ENCODE peak calls at places on chromosomes 6 and 20, in seven cellular contexts. D is choroid plexus epithelial cell, R is GM12865, G is SK-N-SH, I is dorsolateral prefrontal cortex, N is GM23248, T is A549. Z is an unnamed sample.

GRCh38 chr6:154986787-154987235 is 8.3 kb upstream of the TIAM2 start:
- DNase-seq in D (peak), R (no peak), G (no peak), I (no peak), N (no peak), T (no peak), Z (no peak)

GRCh38 chr6:46963626-46964025 is 41.9 kb upstream of the ADGRF5 start:
- DNase-seq in D (peak), R (no peak), G (no peak), I (no peak), N (peak), T (no peak), Z (no peak)

GRCh38 chr6:40586800-40587201 is 363 bp downstream of the LRFN2 start:
- DNase-seq in D (no peak), R (no peak), G (peak), I (peak), N (peak), T (no peak), Z (no peak)

GRCh38 chr6:46129301-46129633 is 522 bp upstream of the ENPP4 start:
- DNase-seq in D (no peak), R (no peak), G (no peak), I (no peak), N (no peak), T (no peak), Z (no peak)

GRCh38 chr6:169529931-169530761 is 171.7 kb downstream of the WDR27 start:
- DNase-seq in D (no peak), R (no peak), G (no peak), I (no peak), N (peak), T (peak), Z (no peak)

GRCh38 chr20:51036827-51037229 is 13.9 kb upstream of the KCNG1 start:
- DNase-seq in D (no peak), R (no peak), G (no peak), I (no peak), N (peak), T (peak), Z (no peak)

GRCh38 chr6:108565893-108566292 is 5.2 kb downstream of the FOXO3 start:
- DNase-seq in D (peak), R (peak), G (no peak), I (no peak), N (peak), T (no peak), Z (no peak)

GRCh38 chr6:41630069-41630468 is 8.2 kb upstream of the MDFI start:
- DNase-seq in D (no peak), R (no peak), G (no peak), I (no peak), N (no peak), T (no peak), Z (no peak)

GRCh38 chr6:30075987-30076311 is 380 bp upstream of the RNF39 start:
- DNase-seq in D (no peak), R (no peak), G (peak), I (no peak), N (no peak), T (no peak), Z (no peak)

GRCh38 chr20:41359541-41360011 is 7.0 kb downstream of the EMILIN3 start:
- DNase-seq in D (no peak), R (no peak), G (no peak), I (no peak), N (no peak), T (no peak), Z (no peak)

GRCh38 chr6:165729307-165729936 is 66.4 kb upstream of the PDE10A start:
- DNase-seq in D (peak), R (peak), G (peak), I (no peak), N (peak), T (peak), Z (peak)

GRCh38 chr6:31086788-31087440 is 25.5 kb downstream of the C6orf15 start:
- DNase-seq in D (peak), R (no peak), G (no peak), I (no peak), N (peak), T (no peak), Z (no peak)

GRCh38 chr6:18263561-18264337 is 581 bp downstream of the DEK start:
- DNase-seq in D (peak), R (peak), G (peak), I (peak), N (peak), T (peak), Z (no peak)

GRCh38 chr6:12585497-12585958 is 131.0 kb upstream of the PHACTR1 start:
- DNase-seq in D (peak), R (no peak), G (no peak), I (no peak), N (no peak), T (no peak), Z (no peak)

GRCh38 chr6:68296126-68296525 is 339.0 kb upstream of the ADGRB3 start:
- DNase-seq in D (peak), R (no peak), G (no peak), I (no peak), N (no peak), T (no peak), Z (no peak)

GRCh38 chr6:87702589-87702945 is 534 bp upstream of the AKIRIN2 start:
- DNase-seq in D (peak), R (peak), G (peak), I (no peak), N (peak), T (peak), Z (no peak)

GRCh38 chr20:2626853-2627541 is 25.4 kb upstream of the NOP56 start:
- DNase-seq in D (peak), R (no peak), G (no peak), I (no peak), N (peak), T (peak), Z (no peak)

GRCh38 chr20:24634855-24635254 is 165.4 kb downstream of the SYNDIG1 start:
- DNase-seq in D (peak), R (no peak), G (no peak), I (peak), N (peak), T (peak), Z (no peak)

GRCh38 chr20:37651932-37652331 is 41.9 kb upstream of the CTNNBL1 start:
- DNase-seq in D (peak), R (peak), G (peak), I (no peak), N (no peak), T (peak), Z (peak)

GRCh38 chr6:105646391-105646867 is 243.5 kb upstream of the PREP start:
- DNase-seq in D (peak), R (peak), G (no peak), I (no peak), N (peak), T (no peak), Z (no peak)

GRCh38 chr6:139748353-139749146 is 374.1 kb upstream of the CITED2 start:
- DNase-seq in D (peak), R (no peak), G (no peak), I (no peak), N (no peak), T (no peak), Z (no peak)

GRCh38 chr6:53179961-53180651 is 31.5 kb upstream of the GCM1 start:
- DNase-seq in D (peak), R (no peak), G (no peak), I (no peak), N (no peak), T (no peak), Z (peak)

DNA sequence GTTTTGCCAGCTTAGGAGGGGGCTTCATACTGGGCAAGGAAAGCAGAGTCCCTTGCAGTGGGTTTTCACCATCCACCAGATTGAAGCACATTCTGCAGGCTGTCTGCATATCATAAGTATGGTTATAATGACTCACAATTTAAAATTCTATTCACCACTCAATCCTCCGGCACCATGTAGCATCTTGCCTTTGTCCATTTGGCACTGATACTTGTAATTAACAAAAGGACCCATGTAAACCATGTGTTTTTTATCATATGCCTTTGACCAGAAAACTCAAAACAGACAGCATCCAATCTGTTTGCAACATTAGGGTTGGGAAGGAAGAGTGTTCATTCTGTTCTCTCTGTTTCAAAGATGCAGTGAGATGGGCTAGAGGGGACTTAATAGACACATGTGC is 3.0 kb downstream of the CD83 start:
- DNase-seq in D (no peak), R (no peak), G (no peak), I (no peak), N (no peak), T (no peak), Z (no peak)
- H3K4me3 ChIP-seq in D (no peak), R (peak), G (no peak), I (no peak), N (no peak), T (no peak), Z (no peak)

GRCh38 chr6:142028527-142028926 is 104.2 kb upstream of the GJE1 start:
- DNase-seq in D (no peak), R (no peak), G (no peak), I (no peak), N (no peak), T (no peak), Z (no peak)

GRCh38 chr6:142026471-142026870 is 106.3 kb upstream of the GJE1 start:
- DNase-seq in D (no peak), R (no peak), G (no peak), I (no peak), N (no peak), T (no peak), Z (no peak)

GRCh38 chr6:142035890-142036289 is 96.8 kb upstream of the GJE1 start:
- DNase-seq in D (no peak), R (no peak), G (no peak), I (no peak), N (no peak), T (no peak), Z (no peak)

GRCh38 chr6:142027074-142027473 is 105.7 kb upstream of the GJE1 start:
- DNase-seq in D (no peak), R (no peak), G (no peak), I (no peak), N (no peak), T (no peak), Z (no peak)

GRCh38 chr6:142030115-142030619 is 102.6 kb upstream of the GJE1 start:
- DNase-seq in D (peak), R (no peak), G (no peak), I (no peak), N (peak), T (no peak), Z (no peak)
- H3K4me3 ChIP-seq in D (peak), R (no peak), G (peak), I (no peak), N (peak), T (no peak), Z (no peak)

GRCh38 chr6:73523434-73524123 is 2.7 kb upstream of the EEF1A1 start:
- DNase-seq in D (peak), R (peak), G (no peak), I (no peak), N (peak), T (peak), Z (peak)

GRCh38 chr6:73516712-73517489 is 3.9 kb downstream of the EEF1A1 start:
- DNase-seq in D (no peak), R (peak), G (no peak), I (no peak), N (peak), T (no peak), Z (no peak)

GRCh38 chr6:73521351-73522254 is 771 bp upstream of the EEF1A1 start:
- DNase-seq in D (peak), R (peak), G (peak), I (no peak), N (peak), T (peak), Z (peak)

GRCh38 chr6:73520688-73521350 is at the start of gene EEF1A1:
- DNase-seq in D (peak), R (peak), G (peak), I (peak), N (peak), T (peak), Z (peak)

GRCh38 chr6:73519943-73520687 is 717 bp downstream of the EEF1A1 start:
- DNase-seq in D (peak), R (peak), G (peak), I (peak), N (peak), T (peak), Z (no peak)
- H3K4me3 ChIP-seq in D (peak), R (peak), G (peak), I (peak), N (peak), T (peak), Z (peak)

GRCh38 chr20:57264908-57265648 is 1.4 kb downstream of the BMP7 start:
- DNase-seq in D (no peak), R (no peak), G (peak), I (no peak), N (no peak), T (no peak), Z (no peak)

GRCh38 chr20:57263127-57263609 is 3.3 kb downstream of the BMP7 start:
- DNase-seq in D (no peak), R (no peak), G (no peak), I (no peak), N (no peak), T (no peak), Z (no peak)

GRCh38 chr20:57263767-57264150 is 2.7 kb downstream of the BMP7 start:
- DNase-seq in D (no peak), R (no peak), G (no peak), I (no peak), N (no peak), T (no peak), Z (no peak)

GRCh38 chr20:57265649-57266250 is 691 bp downstream of the BMP7 start:
- DNase-seq in D (no peak), R (no peak), G (peak), I (no peak), N (no peak), T (peak), Z (no peak)

DNA sequence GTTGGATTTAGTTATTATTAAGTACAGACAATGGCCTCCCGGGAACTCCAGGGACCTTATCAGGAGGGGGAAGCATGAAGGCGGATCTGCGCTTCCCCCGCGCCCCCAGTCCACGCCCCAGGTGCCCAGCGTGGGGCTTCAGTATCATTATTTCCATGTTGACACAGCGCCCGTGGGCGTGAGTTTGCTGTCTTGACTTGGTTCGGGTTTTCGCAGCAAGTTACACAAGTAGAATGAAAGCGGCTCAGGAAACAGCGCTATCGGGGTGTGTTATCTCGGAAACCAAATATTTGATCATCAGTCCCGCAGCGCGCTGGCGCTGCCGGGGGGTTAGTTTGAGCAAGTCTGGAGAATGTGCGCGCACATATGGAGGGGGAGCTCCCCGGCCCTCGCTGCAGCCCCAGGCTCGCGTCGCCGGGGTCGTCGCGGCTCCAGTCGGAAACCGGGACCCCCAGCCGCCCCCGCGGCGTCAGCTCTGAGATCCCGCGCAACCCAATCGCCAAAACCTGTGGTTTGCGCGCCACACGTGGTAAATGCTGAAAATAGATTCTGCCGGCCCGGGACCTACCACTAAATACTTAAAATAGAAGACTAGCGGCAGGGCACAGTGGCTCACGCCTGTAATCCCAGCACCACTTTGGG is 2.2 kb downstream of the BMP7 start:
- DNase-seq in D (peak), R (no peak), G (no peak), I (no peak), N (no peak), T (no peak), Z (no peak)
- H3K4me3 ChIP-seq in D (no peak), R (no peak), G (no peak), I (peak), N (no peak), T (peak), Z (no peak)

GRCh38 chr6:90997076-90997475 is 410.2 kb upstream of the MAP3K7 start:
- DNase-seq in D (no peak), R (no peak), G (no peak), I (no peak), N (no peak), T (no peak), Z (no peak)

GRCh38 chr6:90989763-90990162 is 402.9 kb upstream of the MAP3K7 start:
- DNase-seq in D (no peak), R (no peak), G (no peak), I (no peak), N (no peak), T (no peak), Z (no peak)

GRCh38 chr6:90993771-90994170 is 406.9 kb upstream of the MAP3K7 start:
- DNase-seq in D (no peak), R (no peak), G (no peak), I (no peak), N (no peak), T (no peak), Z (no peak)
- H3K4me3 ChIP-seq in D (no peak), R (no peak), G (no peak), I (no peak), N (no peak), T (no peak), Z (no peak)